ENCODE peak calls at places on chromosomes 2 and 18, in six cellular contexts. One of them, this sample, is unnamed.

GRCh38 chr2:41116106-41116797 is 664.4 kb upstream of the SLC8A1 start:
- DNase-seq in EL: peak; percentile 12
- DNase-seq in left ventricle myocardium inferior: no peak
- DNase-seq in NCI-H1105 treated with DMSO at 0.1 percent for 48 hours: no peak
- DNase-seq in neural crest cell: no peak
- DNase-seq in posterior cingulate gyrus: no peak
- DNase-seq in this sample: no peak

GRCh38 chr2:238467772-238468171 is 41.0 kb downstream of the ASB1 start:
- DNase-seq in EL: no peak
- DNase-seq in left ventricle myocardium inferior: no peak
- DNase-seq in NCI-H1105 treated with DMSO at 0.1 percent for 48 hours: no peak
- DNase-seq in neural crest cell: no peak
- DNase-seq in posterior cingulate gyrus: no peak
- DNase-seq in this sample: no peak

GRCh38 chr2:206804326-206804725 is 38.9 kb downstream of the FASTKD2 start:
- DNase-seq in EL: no peak
- DNase-seq in left ventricle myocardium inferior: no peak
- DNase-seq in NCI-H1105 treated with DMSO at 0.1 percent for 48 hours: no peak
- DNase-seq in neural crest cell: no peak
- DNase-seq in posterior cingulate gyrus: no peak
- DNase-seq in this sample: no peak

GRCh38 chr2:241833938-241834852 is 24.5 kb downstream of the PDCD1 start:
- DNase-seq in EL: no peak
- DNase-seq in left ventricle myocardium inferior: no peak
- DNase-seq in NCI-H1105 treated with DMSO at 0.1 percent for 48 hours: no peak
- DNase-seq in neural crest cell: no peak
- DNase-seq in posterior cingulate gyrus: no peak
- DNase-seq in this sample: no peak

GRCh38 chr18:50720281-50720680 is 99.5 kb downstream of the MRO start:
- DNase-seq in EL: peak; percentile 51
- DNase-seq in left ventricle myocardium inferior: no peak
- DNase-seq in NCI-H1105 treated with DMSO at 0.1 percent for 48 hours: no peak
- DNase-seq in neural crest cell: no peak
- DNase-seq in posterior cingulate gyrus: no peak
- DNase-seq in this sample: no peak

GRCh38 chr2:101124684-101125366 is 26.4 kb downstream of the TBC1D8 start:
- DNase-seq in EL: peak; percentile 98
- DNase-seq in left ventricle myocardium inferior: peak; percentile 70
- DNase-seq in NCI-H1105 treated with DMSO at 0.1 percent for 48 hours: no peak
- DNase-seq in neural crest cell: no peak
- DNase-seq in posterior cingulate gyrus: no peak
- DNase-seq in this sample: no peak

GRCh38 chr18:76859474-76860339 is 37.4 kb downstream of the ZNF236 start:
- DNase-seq in EL: no peak
- DNase-seq in left ventricle myocardium inferior: no peak
- DNase-seq in NCI-H1105 treated with DMSO at 0.1 percent for 48 hours: no peak
- DNase-seq in neural crest cell: no peak
- DNase-seq in posterior cingulate gyrus: no peak
- DNase-seq in this sample: peak; percentile 30

GRCh38 chr2:233831861-233832260 is 22.5 kb downstream of the HJURP start:
- DNase-seq in EL: no peak
- DNase-seq in left ventricle myocardium inferior: no peak
- DNase-seq in NCI-H1105 treated with DMSO at 0.1 percent for 48 hours: no peak
- DNase-seq in neural crest cell: no peak
- DNase-seq in posterior cingulate gyrus: no peak
- DNase-seq in this sample: no peak

GRCh38 chr2:134782792-134783191 is 55.6 kb upstream of the ACMSD start:
- DNase-seq in EL: peak; percentile 26
- DNase-seq in left ventricle myocardium inferior: no peak
- DNase-seq in NCI-H1105 treated with DMSO at 0.1 percent for 48 hours: no peak
- DNase-seq in neural crest cell: peak; percentile 9
- DNase-seq in posterior cingulate gyrus: no peak
- DNase-seq in this sample: no peak

GRCh38 chr2:96081042-96081441 is 35.3 kb downstream of the ADRA2B start:
- DNase-seq in EL: no peak
- DNase-seq in left ventricle myocardium inferior: no peak
- DNase-seq in NCI-H1105 treated with DMSO at 0.1 percent for 48 hours: no peak
- DNase-seq in neural crest cell: no peak
- DNase-seq in posterior cingulate gyrus: no peak
- DNase-seq in this sample: no peak

GRCh38 chr2:172976076-172976579 is 99.5 kb upstream of the MAP3K20 start:
- DNase-seq in EL: no peak
- DNase-seq in left ventricle myocardium inferior: no peak
- DNase-seq in NCI-H1105 treated with DMSO at 0.1 percent for 48 hours: no peak
- DNase-seq in neural crest cell: no peak
- DNase-seq in posterior cingulate gyrus: no peak
- DNase-seq in this sample: no peak

GRCh38 chr2:170377469-170378207 is 199.7 kb downstream of the MYO3B start:
- DNase-seq in EL: no peak
- DNase-seq in left ventricle myocardium inferior: no peak
- DNase-seq in NCI-H1105 treated with DMSO at 0.1 percent for 48 hours: no peak
- DNase-seq in neural crest cell: no peak
- DNase-seq in posterior cingulate gyrus: no peak
- DNase-seq in this sample: no peak

GRCh38 chr2:85743304-85743978 is 10.3 kb upstream of the ATOH8 start:
- DNase-seq in EL: peak; percentile 49
- DNase-seq in left ventricle myocardium inferior: no peak
- DNase-seq in NCI-H1105 treated with DMSO at 0.1 percent for 48 hours: no peak
- DNase-seq in neural crest cell: no peak
- DNase-seq in posterior cingulate gyrus: no peak
- DNase-seq in this sample: no peak

GRCh38 chr2:207252979-207253640 is 87.4 kb upstream of the KLF7 start:
- DNase-seq in EL: peak; percentile 56
- DNase-seq in left ventricle myocardium inferior: no peak
- DNase-seq in NCI-H1105 treated with DMSO at 0.1 percent for 48 hours: peak; percentile 11
- DNase-seq in neural crest cell: peak; percentile 15
- DNase-seq in posterior cingulate gyrus: peak; percentile 37
- DNase-seq in this sample: no peak

GRCh38 chr2:232779465-232779864 is 3.1 kb upstream of the KCNJ13 start:
- DNase-seq in EL: no peak
- DNase-seq in left ventricle myocardium inferior: no peak
- DNase-seq in NCI-H1105 treated with DMSO at 0.1 percent for 48 hours: no peak
- DNase-seq in neural crest cell: no peak
- DNase-seq in posterior cingulate gyrus: no peak
- DNase-seq in this sample: no peak

GRCh38 chr18:57498857-57499256 is 63.7 kb downstream of the ONECUT2 start:
- DNase-seq in EL: no peak
- DNase-seq in left ventricle myocardium inferior: no peak
- DNase-seq in NCI-H1105 treated with DMSO at 0.1 percent for 48 hours: no peak
- DNase-seq in neural crest cell: no peak
- DNase-seq in posterior cingulate gyrus: no peak
- DNase-seq in this sample: no peak

GRCh38 chr2:239947361-239948045 is 77.6 kb downstream of the NDUFA10 start:
- DNase-seq in EL: no peak
- DNase-seq in left ventricle myocardium inferior: peak; percentile 18
- DNase-seq in NCI-H1105 treated with DMSO at 0.1 percent for 48 hours: no peak
- DNase-seq in neural crest cell: no peak
- DNase-seq in posterior cingulate gyrus: peak; percentile 67
- DNase-seq in this sample: no peak

GRCh38 chr18:42183746-42184145 is 228.7 kb downstream of the PIK3C3 start:
- DNase-seq in EL: peak; percentile 86
- DNase-seq in left ventricle myocardium inferior: no peak
- DNase-seq in NCI-H1105 treated with DMSO at 0.1 percent for 48 hours: no peak
- DNase-seq in neural crest cell: no peak
- DNase-seq in posterior cingulate gyrus: no peak
- DNase-seq in this sample: no peak

GRCh38 chr2:63658176-63658968 is 69.6 kb downstream of the MDH1 start:
- DNase-seq in EL: peak; percentile 26
- DNase-seq in left ventricle myocardium inferior: no peak
- DNase-seq in NCI-H1105 treated with DMSO at 0.1 percent for 48 hours: no peak
- DNase-seq in neural crest cell: no peak
- DNase-seq in posterior cingulate gyrus: no peak
- DNase-seq in this sample: no peak

GRCh38 chr2:111900859-111901258 is 2.5 kb downstream of the MERTK start:
- DNase-seq in EL: peak; percentile 29
- DNase-seq in left ventricle myocardium inferior: no peak
- DNase-seq in NCI-H1105 treated with DMSO at 0.1 percent for 48 hours: no peak
- DNase-seq in neural crest cell: no peak
- DNase-seq in posterior cingulate gyrus: no peak
- DNase-seq in this sample: no peak

GRCh38 chr18:79614211-79615028 is 65.2 kb upstream of the CTDP1 start:
- DNase-seq in EL: no peak
- DNase-seq in left ventricle myocardium inferior: no peak
- DNase-seq in NCI-H1105 treated with DMSO at 0.1 percent for 48 hours: no peak
- DNase-seq in neural crest cell: no peak
- DNase-seq in posterior cingulate gyrus: no peak
- DNase-seq in this sample: no peak

GRCh38 chr2:152445791-152446201 is 110.8 kb downstream of the FMNL2 start:
- DNase-seq in EL: peak; percentile 90
- DNase-seq in left ventricle myocardium inferior: no peak
- DNase-seq in NCI-H1105 treated with DMSO at 0.1 percent for 48 hours: no peak
- DNase-seq in neural crest cell: no peak
- DNase-seq in posterior cingulate gyrus: no peak
- DNase-seq in this sample: no peak

GRCh38 chr2:175057078-175057685 is 52.0 kb upstream of the CHN1 start:
- DNase-seq in EL: no peak
- DNase-seq in left ventricle myocardium inferior: no peak
- DNase-seq in NCI-H1105 treated with DMSO at 0.1 percent for 48 hours: no peak
- DNase-seq in neural crest cell: no peak
- DNase-seq in posterior cingulate gyrus: no peak
- DNase-seq in this sample: no peak